ENCODE peak calls at places on chromosomes 2 and 18, in four cellular contexts. One of them, this sample, is unnamed.

GRCh38 chr2:100571668-100572067 is 8.9 kb downstream of the PDCL3 start:
- DNase-seq in IMR-90: peak; percentile 11
- DNase-seq in mesenchymal stem cell: no peak
- DNase-seq in H9: no peak
- DNase-seq in this sample: no peak

GRCh38 chr2:196046123-196046917 is 22.3 kb downstream of the DNAH7 start:
- DNase-seq in mesenchymal stem cell: no peak
- DNase-seq in H9: no peak
- DNase-seq in IMR-90: peak; percentile 67
- DNase-seq in this sample: no peak

GRCh38 chr2:120735750-120736170 is at the start of gene GLI2:
- DNase-seq in IMR-90: peak; percentile 87
- DNase-seq in H9: peak; percentile 82
- DNase-seq in mesenchymal stem cell: peak; percentile 89
- DNase-seq in this sample: peak; percentile 90

GRCh38 chr2:168920504-168921157 is 19.5 kb downstream of the G6PC2 start:
- DNase-seq in H9: no peak
- DNase-seq in IMR-90: peak; percentile 34
- DNase-seq in mesenchymal stem cell: peak; percentile 35
- DNase-seq in this sample: no peak

GRCh38 chr2:5484868-5485267 is 207.3 kb upstream of the SOX11 start:
- DNase-seq in mesenchymal stem cell: no peak
- DNase-seq in IMR-90: no peak
- DNase-seq in H9: no peak
- DNase-seq in this sample: no peak

GRCh38 chr2:55556809-55557208 is 37.3 kb downstream of the CFAP36 start:
- DNase-seq in mesenchymal stem cell: no peak
- DNase-seq in IMR-90: no peak
- DNase-seq in H9: no peak
- DNase-seq in this sample: no peak

GRCh38 chr18:70294471-70295191 is 5.8 kb downstream of the SOCS6 start:
- DNase-seq in IMR-90: no peak
- DNase-seq in mesenchymal stem cell: no peak
- DNase-seq in H9: no peak
- DNase-seq in this sample: no peak

GRCh38 chr2:138787053-138787666 is 7.0 kb upstream of the NXPH2 start:
- DNase-seq in mesenchymal stem cell: peak; percentile 47
- DNase-seq in IMR-90: peak; percentile 37
- DNase-seq in H9: no peak
- DNase-seq in this sample: no peak

GRCh38 chr2:238138331-238139102 is at the start of gene KLHL30:
- DNase-seq in H9: no peak
- DNase-seq in mesenchymal stem cell: no peak
- DNase-seq in IMR-90: no peak
- DNase-seq in this sample: no peak

GRCh38 chr2:46335404-46335965 is 38.3 kb downstream of the EPAS1 start:
- DNase-seq in mesenchymal stem cell: peak; percentile 92
- DNase-seq in H9: peak; percentile 61
- DNase-seq in IMR-90: peak; percentile 88
- DNase-seq in this sample: peak; percentile 7

GRCh38 chr2:157894694-157895450 is 18.7 kb upstream of the ACVR1 start:
- DNase-seq in H9: no peak
- DNase-seq in IMR-90: peak; percentile 84
- DNase-seq in mesenchymal stem cell: peak; percentile 91
- DNase-seq in this sample: no peak

GRCh38 chr2:127859712-127860085 is 1.7 kb upstream of the POLR2D start:
- DNase-seq in IMR-90: no peak
- DNase-seq in mesenchymal stem cell: peak; percentile 12
- DNase-seq in H9: peak; percentile 92
- DNase-seq in this sample: peak; percentile 54

GRCh38 chr2:501130-501529 is 176.1 kb downstream of the TMEM18 start:
- DNase-seq in IMR-90: no peak
- DNase-seq in mesenchymal stem cell: no peak
- DNase-seq in H9: no peak
- DNase-seq in this sample: peak; percentile 41

GRCh38 chr2:112047537-112048235 is 7.4 kb upstream of the TMEM87B start:
- DNase-seq in IMR-90: no peak
- DNase-seq in mesenchymal stem cell: no peak
- DNase-seq in H9: no peak
- DNase-seq in this sample: no peak

GRCh38 chr2:45851576-45852304 is 200.3 kb downstream of the PRKCE start:
- DNase-seq in IMR-90: peak; percentile 74
- DNase-seq in H9: no peak
- DNase-seq in mesenchymal stem cell: peak; percentile 33
- DNase-seq in this sample: no peak

GRCh38 chr2:128424806-128425205 is 106.1 kb upstream of the HS6ST1 start:
- DNase-seq in H9: peak; percentile 17
- DNase-seq in IMR-90: no peak
- DNase-seq in mesenchymal stem cell: no peak
- DNase-seq in this sample: no peak

GRCh38 chr2:158935617-158936016 is 32.8 kb upstream of the TANC1 start:
- DNase-seq in mesenchymal stem cell: no peak
- DNase-seq in H9: no peak
- DNase-seq in IMR-90: no peak
- DNase-seq in this sample: no peak

GRCh38 chr18:62713651-62714247 is 1.6 kb upstream of the PHLPP1 start:
- DNase-seq in mesenchymal stem cell: no peak
- DNase-seq in H9: peak; percentile 37
- DNase-seq in IMR-90: peak; percentile 40
- DNase-seq in this sample: no peak
- H2AK5ac ChIP-seq in mesenchymal stem cell: no peak overlapping the region
- H2AK5ac ChIP-seq in H9: no peak overlapping the region
- H2AK5ac ChIP-seq in IMR-90: no peak overlapping the region
- H2AK5ac ChIP-seq in this sample: no peak overlapping the region

DNA sequence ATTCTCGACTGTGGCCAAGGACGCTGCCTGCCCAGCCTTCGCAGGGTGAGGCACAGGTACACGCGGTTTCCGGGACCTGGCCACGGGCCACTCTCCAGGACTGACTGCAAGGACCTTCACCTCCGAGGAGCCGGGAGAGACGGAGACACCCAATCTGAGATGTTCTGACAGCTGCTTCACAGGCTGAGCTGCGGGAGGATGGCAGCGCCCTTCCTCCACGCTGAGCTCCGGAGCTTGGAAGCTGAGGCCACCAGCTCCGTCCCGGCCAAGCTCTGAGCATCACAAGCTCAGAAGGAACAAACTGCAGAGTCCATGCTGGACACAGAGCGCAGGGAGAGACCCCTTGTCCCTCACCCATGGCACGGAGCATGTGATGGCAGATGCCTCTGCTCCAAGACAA is 71.1 kb upstream of the CTDP1 start:
- DNase-seq in H9: no peak
- DNase-seq in IMR-90: no peak
- DNase-seq in mesenchymal stem cell: no peak
- DNase-seq in this sample: no peak
- H2AK5ac ChIP-seq in H9: no peak overlapping the region
- H2AK5ac ChIP-seq in IMR-90: no peak overlapping the region
- H2AK5ac ChIP-seq in mesenchymal stem cell: no peak overlapping the region
- H2AK5ac ChIP-seq in this sample: no peak overlapping the region

GRCh38 chr18:48994926-48995835 is 44.4 kb upstream of the SMAD7 start:
- DNase-seq in H9: no peak
- DNase-seq in mesenchymal stem cell: no peak
- DNase-seq in IMR-90: no peak
- DNase-seq in this sample: no peak
- H2AK5ac ChIP-seq in H9: no peak overlapping the region
- H2AK5ac ChIP-seq in mesenchymal stem cell: peak overlapping the region; percentile 89
- H2AK5ac ChIP-seq in IMR-90: peak overlapping the region; percentile 90
- H2AK5ac ChIP-seq in this sample: no peak overlapping the region

DNA sequence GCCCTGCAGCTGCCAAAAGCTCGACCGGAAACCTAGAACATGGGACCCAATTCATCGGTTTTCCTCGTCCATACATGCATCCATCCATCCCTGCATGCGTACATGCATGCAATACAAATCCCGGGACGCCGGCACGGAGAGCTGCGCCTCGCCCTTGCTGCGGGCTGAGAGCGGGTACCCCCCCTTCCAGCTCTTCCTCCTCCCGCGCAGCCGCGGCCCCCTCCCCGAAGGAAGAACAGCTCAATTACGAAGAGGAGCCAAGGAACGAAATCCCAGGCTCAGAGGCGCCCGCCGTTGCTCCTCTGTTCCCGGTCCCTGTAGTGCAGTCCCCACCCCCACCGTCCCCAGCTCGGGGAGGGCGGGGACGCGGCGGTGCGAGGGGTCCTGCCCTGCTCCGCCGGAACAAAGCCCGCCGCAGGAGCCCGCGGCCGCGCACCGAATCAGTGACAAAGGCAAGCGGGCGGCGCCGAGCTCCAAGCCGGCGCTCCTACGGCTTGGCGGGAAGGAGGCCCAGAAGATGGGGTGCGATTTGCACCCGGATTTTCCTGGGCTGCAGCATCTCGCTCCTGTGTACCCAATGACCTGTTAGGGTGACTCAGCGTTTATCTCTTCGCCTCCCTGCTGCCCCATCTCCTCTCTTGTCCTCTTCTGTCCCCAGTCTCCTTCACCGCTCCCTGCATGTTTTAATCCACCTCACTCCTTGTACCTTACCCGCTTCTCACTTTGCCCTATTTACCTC is 8.9 kb upstream of the POU3F3 start:
- DNase-seq in IMR-90: no peak
- DNase-seq in mesenchymal stem cell: no peak
- DNase-seq in H9: peak; percentile 84
- DNase-seq in this sample: no peak
- H2AK5ac ChIP-seq in IMR-90: no peak overlapping the region
- H2AK5ac ChIP-seq in mesenchymal stem cell: no peak overlapping the region
- H2AK5ac ChIP-seq in H9: no peak overlapping the region
- H2AK5ac ChIP-seq in this sample: no peak overlapping the region

GRCh38 chr2:10235099-10235908 is 67.4 kb upstream of the HPCAL1 start:
- DNase-seq in H9: no peak
- DNase-seq in IMR-90: no peak
- DNase-seq in mesenchymal stem cell: no peak
- DNase-seq in this sample: no peak

GRCh38 chr2:10235909-10236550 is 66.7 kb upstream of the HPCAL1 start:
- DNase-seq in IMR-90: no peak
- DNase-seq in H9: no peak
- DNase-seq in mesenchymal stem cell: no peak
- DNase-seq in this sample: no peak

GRCh38 chr2:10233131-10234012 is 69.3 kb upstream of the HPCAL1 start:
- DNase-seq in mesenchymal stem cell: no peak
- DNase-seq in IMR-90: no peak
- DNase-seq in H9: no peak
- DNase-seq in this sample: no peak

GRCh38 chr2:10234013-10234306 is 68.7 kb upstream of the HPCAL1 start:
- DNase-seq in mesenchymal stem cell: no peak
- DNase-seq in H9: no peak
- DNase-seq in IMR-90: no peak
- DNase-seq in this sample: no peak

DNA sequence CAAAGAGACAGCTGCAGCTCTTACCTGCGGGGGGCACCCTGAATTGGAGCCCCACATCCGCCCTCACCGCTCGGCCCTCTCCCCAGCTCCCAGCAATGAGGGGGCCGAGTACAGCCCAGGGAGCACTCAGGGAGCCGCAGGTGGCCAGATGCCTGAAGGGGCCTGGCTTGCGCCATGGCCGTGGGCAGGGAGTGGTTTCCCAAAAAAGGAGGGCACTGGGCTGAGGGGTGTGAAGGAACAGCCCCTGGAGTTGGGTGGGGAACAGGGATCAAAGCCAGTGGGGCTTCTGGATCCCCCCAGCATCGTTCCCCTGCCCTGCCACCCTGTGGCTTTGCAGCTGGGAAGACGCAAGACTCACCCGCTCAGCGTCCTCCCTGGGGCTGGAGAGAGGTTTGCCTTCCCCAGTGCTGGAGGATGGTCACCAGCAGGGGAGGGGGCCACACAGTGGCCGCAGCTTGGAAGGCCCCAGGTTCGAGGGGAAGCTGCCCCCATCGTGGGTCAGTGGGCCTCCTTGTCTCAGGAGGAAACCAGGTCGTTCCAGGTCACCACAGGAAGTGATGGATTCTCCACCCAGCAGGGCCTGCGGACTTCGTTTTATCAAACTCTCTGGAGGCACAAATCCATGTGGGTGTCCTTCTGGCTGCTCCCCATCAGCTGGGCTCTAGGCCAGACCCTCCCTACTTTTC is 68.2 kb upstream of the HPCAL1 start:
- DNase-seq in mesenchymal stem cell: no peak
- DNase-seq in IMR-90: no peak
- DNase-seq in H9: no peak
- DNase-seq in this sample: no peak
- H2AK5ac ChIP-seq in mesenchymal stem cell: no peak overlapping the region
- H2AK5ac ChIP-seq in IMR-90: no peak overlapping the region
- H2AK5ac ChIP-seq in H9: no peak overlapping the region
- H2AK5ac ChIP-seq in this sample: no peak overlapping the region

This sample was measured in H1.